ENCODE peak calls at places on chromosomes 6 and 20, in eight cellular contexts. V is amygdala, Z is IMR-90, B is D721Med, I is fibroblast of lung, X is skeletal muscle cell, P is cardiac muscle cell, E is epithelial cell of esophagus. R is an unnamed sample.

GRCh38 chr20:3681352-3681930 is 369 bp downstream of the ADAM33 start:
- DNase-seq in V (no peak), Z (no peak), B (no peak), I (no peak), X (no peak), P (no peak), E (no peak), R (no peak)

GRCh38 chr6:7726416-7727149 is 684 bp downstream of the BMP6 start:
- DNase-seq in V (no peak), Z (no peak), B (no peak), I (no peak), X (no peak), P (peak; percentile 44), E (peak; percentile 23), R (peak; percentile 89)

GRCh38 chr6:636488-636887 is 20.4 kb downstream of the HUS1B start:
- DNase-seq in V (no peak), Z (peak; percentile 39), B (no peak), I (no peak), X (no peak), P (no peak), E (peak; percentile 27), R (no peak)

GRCh38 chr20:21430031-21430430 is 32.7 kb upstream of the NKX2-4 start:
- DNase-seq in V (no peak), Z (no peak), B (no peak), I (no peak), X (no peak), P (no peak), E (no peak), R (no peak)

GRCh38 chr6:112163295-112164257 is 76.2 kb downstream of the FAM229B start:
- DNase-seq in V (peak; percentile 2), Z (peak; percentile 31), B (peak; percentile 27), I (peak; percentile 31), X (no peak), P (peak; percentile 68), E (peak; percentile 62), R (peak; percentile 74)

GRCh38 chr20:16555754-16556153 is 17.5 kb downstream of the KIF16B start:
- DNase-seq in V (no peak), Z (no peak), B (no peak), I (no peak), X (no peak), P (no peak), E (peak; percentile 16), R (no peak)

GRCh38 chr20:49518576-49518975 is 36.1 kb upstream of the KCNB1 start:
- DNase-seq in V (no peak), Z (no peak), B (no peak), I (no peak), X (no peak), P (no peak), E (no peak), R (no peak)

GRCh38 chr6:147067184-147067583 is 137.0 kb upstream of the STXBP5 start:
- DNase-seq in V (no peak), Z (no peak), B (no peak), I (no peak), X (no peak), P (no peak), E (no peak), R (no peak)

GRCh38 chr6:61675734-61676133 is 610.3 kb downstream of the KHDRBS2 start:
- DNase-seq in V (no peak), Z (no peak), B (no peak), I (no peak), X (no peak), P (no peak), E (no peak), R (no peak)

GRCh38 chr6:149881066-149881766 is 16.7 kb downstream of the RAET1E start:
- DNase-seq in V (no peak), Z (no peak), B (no peak), I (no peak), X (no peak), P (no peak), E (no peak), R (no peak)

R was measured in osteoblast.